ENCODE peak calls at places on chromosomes 2 and 18, in six cellular contexts. L, O, X, U, C and H are unnamed samples.

GRCh38 chr2:112493048-112493447 is 11.1 kb downstream of the TTL start:
- DNase-seq in X (peak; percentile 9), L (no peak), O (no peak), C (no peak), U (no peak), H (no peak)

GRCh38 chr2:75592028-75592427 is 31.3 kb upstream of the EVA1A start:
- DNase-seq in X (peak; percentile 76), C (no peak), L (no peak), U (no peak), O (no peak), H (no peak)

GRCh38 chr2:99488999-99489757 is 639 bp downstream of the REV1 start:
- DNase-seq in U (peak; percentile 88), O (peak; percentile 61), X (peak; percentile 38), L (peak; percentile 70), C (peak; percentile 84), H (peak; percentile 51)

GRCh38 chr2:46082531-46083485 is 214.4 kb upstream of the EPAS1 start:
- DNase-seq in L (no peak), O (no peak), U (peak; percentile 79), X (peak; percentile 88), C (no peak), H (no peak)

GRCh38 chr2:215754546-215754945 is 258.8 kb downstream of the MREG start:
- DNase-seq in O (no peak), C (no peak), U (no peak), X (no peak), L (no peak), H (no peak)

GRCh38 chr2:96897491-96898134 is 27.7 kb upstream of the SEMA4C start:
- DNase-seq in L (no peak), C (no peak), O (no peak), X (peak; percentile 33), U (no peak), H (no peak)

GRCh38 chr2:25806941-25807340 is 71.3 kb downstream of the ASXL2 start:
- DNase-seq in O (no peak), L (no peak), C (no peak), X (no peak), U (no peak), H (no peak)

GRCh38 chr2:240160291-240161086 is 20.0 kb upstream of the OTOS start:
- DNase-seq in L (no peak), O (no peak), C (no peak), X (no peak), U (peak; percentile 23), H (no peak)

GRCh38 chr2:23772684-23773083 is 154.2 kb downstream of the ATAD2B start:
- DNase-seq in O (no peak), X (no peak), L (no peak), C (no peak), U (no peak), H (no peak)

GRCh38 chr2:46829240-46829970 is 86.2 kb downstream of the MCFD2 start:
- DNase-seq in X (no peak), C (no peak), L (no peak), O (no peak), U (no peak), H (no peak)

GRCh38 chr2:48940606-48941005 is 185.1 kb upstream of the LHCGR start:
- DNase-seq in C (no peak), O (no peak), U (no peak), L (no peak), X (no peak), H (no peak)

GRCh38 chr18:31042391-31043181 is at the start of gene DSC3:
- DNase-seq in O (no peak), U (peak; percentile 65), L (no peak), C (peak; percentile 73), X (no peak), H (no peak)

GRCh38 chr2:232502901-232503791 is 15.5 kb upstream of the ECEL1 start:
- DNase-seq in C (peak; percentile 84), U (no peak), X (peak; percentile 45), O (peak; percentile 18), L (peak; percentile 45), H (no peak)

GRCh38 chr2:124264496-124265160 is 239.5 kb downstream of the CNTNAP5 start:
- DNase-seq in O (no peak), C (no peak), X (no peak), U (no peak), L (no peak), H (no peak)

GRCh38 chr2:118460425-118460824 is 372.2 kb downstream of the INSIG2 start:
- DNase-seq in O (no peak), L (no peak), X (no peak), C (no peak), U (no peak), H (no peak)

GRCh38 chr2:219282375-219282774 is 3.2 kb downstream of the DNAJB2 start:
- DNase-seq in L (no peak), C (no peak), U (no peak), O (no peak), X (no peak), H (no peak)

GRCh38 chr2:229947544-229947943 is 25.2 kb downstream of the FBXO36 start:
- DNase-seq in L (no peak), O (no peak), U (no peak), C (no peak), X (no peak), H (no peak)

GRCh38 chr2:223519471-223519870 is 82.7 kb downstream of the SCG2 start:
- DNase-seq in U (no peak), C (no peak), O (no peak), X (no peak), L (no peak), H (no peak)

GRCh38 chr2:237256845-237257244 is 157.1 kb downstream of the COL6A3 start:
- DNase-seq in C (no peak), U (no peak), X (peak; percentile 86), O (no peak), L (no peak), H (no peak)

GRCh38 chr2:164314148-164314547 is 307.1 kb downstream of the GRB14 start:
- DNase-seq in U (no peak), X (no peak), C (no peak), L (no peak), O (no peak), H (no peak)

GRCh38 chr18:42183746-42184145 is 228.7 kb downstream of the PIK3C3 start:
- DNase-seq in U (no peak), C (no peak), L (no peak), X (peak; percentile 61), O (no peak), H (no peak)

GRCh38 chr2:218128781-218129478 is 3.1 kb downstream of the CXCR2 start:
- DNase-seq in U (no peak), O (no peak), L (no peak), X (no peak), C (no peak), H (no peak)

GRCh38 chr2:218125095-218125494 is 733 bp upstream of the CXCR2 start:
- DNase-seq in C (no peak), X (peak; percentile 4), O (no peak), L (no peak), U (no peak), H (no peak)

GRCh38 chr2:218123986-218124385 is 1.8 kb upstream of the CXCR2 start:
- DNase-seq in O (no peak), C (no peak), L (no peak), U (no peak), X (peak; percentile 19), H (no peak)

GRCh38 chr2:218127929-218128455 is 2.2 kb downstream of the CXCR2 start:
- DNase-seq in X (no peak), O (no peak), C (no peak), L (no peak), U (no peak), H (no peak)

GRCh38 chr2:218125626-218126080 is at the start of gene CXCR2:
- DNase-seq in C (no peak), U (peak; percentile 66), O (no peak), L (no peak), X (no peak), H (no peak)
- H3K4me3 ChIP-seq in C (no peak within 1 kb of the TSS), U (no peak within 1 kb of the TSS), O (no peak within 1 kb of the TSS), L (no peak within 1 kb of the TSS), X (no peak within 1 kb of the TSS), H (no peak within 1 kb of the TSS)

GRCh38 chr2:8451273-8451672 is 230.6 kb upstream of the ID2 start:
- DNase-seq in O (no peak), C (no peak), L (no peak), X (no peak), U (no peak), H (no peak)

GRCh38 chr2:8452296-8452695 is 229.6 kb upstream of the ID2 start:
- DNase-seq in X (no peak), O (no peak), C (no peak), U (no peak), L (no peak), H (no peak)

GRCh38 chr2:8454797-8455196 is 227.1 kb upstream of the ID2 start:
- DNase-seq in C (no peak), L (no peak), X (no peak), U (peak; percentile 60), O (no peak), H (no peak)

GRCh38 chr2:8453904-8454302 is 228.0 kb upstream of the ID2 start:
- DNase-seq in L (no peak), O (no peak), C (no peak), U (peak; percentile 58), X (peak; percentile 8), H (no peak)

DNA sequence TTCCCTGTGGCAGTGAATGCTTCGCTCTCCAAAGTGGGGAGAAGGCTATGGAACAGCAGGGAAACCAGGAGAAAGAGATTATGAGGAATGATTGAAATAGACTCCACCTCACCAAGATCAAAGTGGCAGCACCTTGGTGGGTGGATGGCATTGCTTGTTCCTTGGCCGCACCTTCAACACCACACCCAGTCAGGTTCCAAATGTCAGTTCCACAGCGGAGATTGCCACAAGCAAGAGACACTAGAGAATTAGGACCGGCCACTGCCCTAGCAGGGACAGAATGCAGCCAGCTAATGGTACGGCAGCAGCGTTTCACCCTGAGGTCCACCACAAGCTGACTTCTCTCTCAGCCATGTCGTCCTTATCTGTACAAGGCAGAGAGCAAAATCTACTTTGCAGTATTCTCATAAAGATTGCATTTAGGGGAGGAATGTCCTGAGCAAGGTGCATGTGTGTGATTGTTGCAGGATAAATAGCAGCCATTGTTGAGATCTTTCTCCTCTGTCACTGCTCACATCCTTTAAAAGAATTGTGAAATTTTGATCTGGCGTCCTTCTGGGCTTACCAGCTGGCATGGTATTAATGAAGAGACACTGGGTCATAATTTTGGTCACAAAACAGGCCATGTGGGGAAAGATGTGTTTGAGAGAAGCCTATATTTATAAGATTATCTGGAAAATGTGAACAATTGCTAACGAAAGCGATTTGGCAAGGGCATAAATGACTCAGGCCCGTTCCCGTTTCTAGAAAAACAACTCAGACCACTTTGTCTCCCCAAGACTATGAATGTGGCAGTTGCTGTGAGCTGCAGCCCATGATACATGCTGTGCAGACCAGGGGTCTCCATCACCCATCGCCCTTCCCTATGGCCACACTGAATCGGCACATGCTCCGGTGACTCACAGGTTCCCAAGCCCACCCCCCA is 228.6 kb upstream of the ID2 start:
- DNase-seq in U (no peak), X (peak; percentile 14), L (no peak), O (no peak), C (no peak), H (no peak)
- H3K27ac ChIP-seq in U (no peak overlapping the region), X (no peak overlapping the region), L (no peak overlapping the region), O (no peak overlapping the region), C (no peak overlapping the region), H (no peak overlapping the region)

DNA sequence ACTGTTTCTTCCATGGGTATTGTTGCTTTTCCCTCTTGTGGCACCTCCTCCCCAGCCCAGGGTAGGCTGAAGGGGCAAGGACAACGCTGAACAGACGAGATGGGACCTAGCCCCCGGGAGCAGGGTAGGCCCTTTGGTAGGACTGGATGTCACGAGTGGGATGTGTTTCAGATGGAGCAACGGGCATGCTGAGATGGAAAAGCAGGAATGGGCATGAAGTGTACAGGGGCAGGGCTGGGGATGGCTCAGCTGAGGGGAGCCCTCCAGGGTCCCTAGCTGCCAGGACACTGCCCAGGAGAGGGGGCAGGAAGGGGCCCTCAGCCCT is 33.4 kb downstream of the ARHGEF4 start:
- DNase-seq in L (no peak), C (no peak), U (no peak), O (no peak), X (no peak), H (no peak)
- H3K4me3 ChIP-seq in L (no peak overlapping the region), C (no peak overlapping the region), U (no peak overlapping the region), O (no peak overlapping the region), X (no peak overlapping the region), H (no peak overlapping the region)

GRCh38 chr2:15506231-15506819 is 54.8 kb downstream of the NBAS start:
- DNase-seq in X (peak; percentile 50), L (no peak), O (no peak), C (no peak), U (no peak), H (no peak)
- H3K27ac ChIP-seq in X (no peak overlapping the region), L (no peak overlapping the region), O (no peak overlapping the region), C (no peak overlapping the region), U (no peak overlapping the region), H (no peak overlapping the region)